ENCODE peak calls at places on chromosome 22, in nine cellular contexts. P, D, X, O, C, H, N, U and Z are unnamed samples.

GRCh38 chr22:19289475-19290161 is 1.9 kb downstream of the CLTCL1 start:
- DNase-seq in O (no peak), H (no peak), X (no peak), N (no peak), C (no peak), P (no peak), D (peak), U (no peak), Z (no peak)

GRCh38 chr22:23549198-23549595 is 30.9 kb downstream of the IGLL1 start:
- DNase-seq in X (no peak), H (peak), N (no peak), C (no peak), O (no peak), U (no peak), D (no peak), P (no peak), Z (no peak)

GRCh38 chr22:27620367-27621154 is 181.0 kb downstream of the MN1 start:
- DNase-seq in N (no peak), H (no peak), D (no peak), O (no peak), C (no peak), X (no peak), U (peak), P (no peak), Z (no peak)

GRCh38 chr22:37476389-37477329 is 9.5 kb downstream of the MFNG start:
- DNase-seq in H (no peak), P (no peak), O (no peak), N (no peak), U (no peak), C (no peak), X (no peak), D (no peak), Z (no peak)

GRCh38 chr22:37330200-37331033 is 48.1 kb downstream of the CYTH4 start:
- DNase-seq in D (peak), N (no peak), U (no peak), O (peak), H (no peak), P (peak), C (peak), X (no peak), Z (no peak)

GRCh38 chr22:29480512-29481264 is 670 bp downstream of the NEFH start:
- DNase-seq in N (peak), P (peak), X (no peak), U (no peak), O (peak), D (peak), C (peak), H (no peak), Z (no peak)

GRCh38 chr22:30435674-30436126 is 10.1 kb downstream of the MTFP1 start:
- DNase-seq in H (no peak), D (no peak), P (no peak), O (no peak), C (no peak), X (no peak), N (no peak), U (peak), Z (peak)

GRCh38 chr22:45376703-45377102 is 36.7 kb downstream of the SMC1B start:
- DNase-seq in N (no peak), P (no peak), X (no peak), H (no peak), O (no peak), D (no peak), U (no peak), C (no peak), Z (no peak)

GRCh38 chr22:32181043-32181442 is 21.9 kb upstream of the C22orf42 start:
- DNase-seq in N (no peak), D (no peak), C (no peak), P (no peak), X (no peak), H (no peak), O (no peak), U (no peak), Z (no peak)

GRCh38 chr22:46050916-46051614 is 74.1 kb upstream of the WNT7B start:
- DNase-seq in H (peak), O (no peak), C (no peak), D (no peak), N (peak), P (no peak), X (peak), U (no peak), Z (peak)

GRCh38 chr22:17891427-17892167 is 117.3 kb upstream of the BID start:
- DNase-seq in X (peak), O (peak), C (peak), P (peak), U (no peak), H (peak), D (no peak), N (peak), Z (no peak)

GRCh38 chr22:48700566-48701295 is 1126.9 kb downstream of the BRD1 start:
- DNase-seq in O (no peak), H (no peak), X (no peak), C (no peak), N (no peak), P (no peak), U (no peak), D (no peak), Z (peak)

GRCh38 chr22:50340157-50340879 is 2.8 kb upstream of the PPP6R2 start:
- DNase-seq in C (peak), X (no peak), O (peak), U (no peak), N (no peak), D (no peak), P (peak), H (no peak), Z (no peak)

GRCh38 chr22:37373451-37373850 is 53.8 kb downstream of the ELFN2 start:
- DNase-seq in C (no peak), D (no peak), U (no peak), X (no peak), P (no peak), N (no peak), H (no peak), O (no peak), Z (no peak)

GRCh38 chr22:39266398-39267030 is 21.7 kb upstream of the PDGFB start:
- DNase-seq in U (no peak), C (no peak), X (no peak), H (no peak), N (no peak), D (no peak), P (no peak), O (no peak), Z (no peak)

GRCh38 chr22:45984316-45984916 is 7.5 kb upstream of the WNT7B start:
- DNase-seq in C (no peak), N (no peak), D (no peak), H (no peak), O (no peak), P (no peak), X (no peak), U (no peak), Z (no peak)

GRCh38 chr22:37435970-37436603 is 8.8 kb upstream of the ELFN2 start:
- DNase-seq in N (no peak), D (no peak), P (no peak), O (peak), U (no peak), X (no peak), H (no peak), C (no peak), Z (no peak)

GRCh38 chr22:38240734-38241252 is 32.0 kb downstream of the TMEM184B start:
- DNase-seq in D (peak), X (no peak), U (no peak), H (no peak), O (peak), P (peak), C (peak), N (no peak), Z (no peak)

GRCh38 chr22:41862160-41862529 is 29.2 kb downstream of the SREBF2 start:
- DNase-seq in P (no peak), O (no peak), N (no peak), X (no peak), U (peak), C (no peak), H (no peak), D (peak), Z (no peak)

GRCh38 chr22:20298803-20299735 is 20.8 kb downstream of the DGCR6L start:
- DNase-seq in D (peak), N (peak), H (peak), O (peak), X (peak), C (peak), P (peak), U (peak), Z (no peak)

GRCh38 chr22:39206491-39206890 is 38.3 kb downstream of the PDGFB start:
- DNase-seq in C (no peak), O (no peak), U (no peak), N (no peak), H (peak), X (no peak), D (no peak), P (no peak), Z (peak)

GRCh38 chr22:19357270-19358105 is 66.0 kb upstream of the CLTCL1 start:
- DNase-seq in C (no peak), O (no peak), D (no peak), X (no peak), H (no peak), U (no peak), P (no peak), N (no peak), Z (no peak)

GRCh38 chr22:50626856-50627451 is 998 bp downstream of the ARSA start:
- DNase-seq in O (no peak), N (no peak), P (no peak), H (no peak), D (no peak), U (no peak), X (peak), C (no peak), Z (no peak)

GRCh38 chr22:39089928-39090327 is 7.1 kb upstream of the APOBEC3H start:
- DNase-seq in D (no peak), P (no peak), N (no peak), U (no peak), C (no peak), H (no peak), O (no peak), X (no peak), Z (no peak)

GRCh38 chr22:43956805-43957463 is 1.7 kb downstream of the SAMM50 start:
- DNase-seq in N (no peak), P (no peak), U (no peak), X (no peak), H (no peak), C (no peak), D (no peak), O (peak), Z (peak)

GRCh38 chr22:43956383-43956782 is 1.1 kb downstream of the SAMM50 start:
- DNase-seq in U (no peak), P (no peak), H (no peak), N (no peak), D (no peak), C (no peak), O (no peak), X (no peak), Z (no peak)

GRCh38 chr22:43953988-43954771 is 1.1 kb upstream of the SAMM50 start:
- DNase-seq in N (no peak), C (no peak), H (no peak), D (no peak), X (no peak), U (no peak), O (no peak), P (no peak), Z (peak)

GRCh38 chr22:43955883-43956286 is 643 bp downstream of the SAMM50 start:
- DNase-seq in P (no peak), N (no peak), C (no peak), U (peak), X (no peak), H (no peak), D (peak), O (peak), Z (peak)

GRCh38 chr22:43955040-43955882 is at the start of gene SAMM50:
- DNase-seq in P (peak), O (peak), C (peak), X (peak), U (peak), D (peak), N (peak), H (peak), Z (peak)
- TF ChIP-seq CTCF in P (no peak), O (no peak), C (no peak), X (no peak), U (no peak), D (peak), N (no peak), H (no peak), Z (peak)

GRCh38 chr22:24768537-24769374 is 5.8 kb downstream of the PIWIL3 start:
- DNase-seq in O (peak), U (no peak), H (no peak), D (peak), N (peak), C (peak), X (peak), P (peak), Z (no peak)
- TF ChIP-seq CTCF in O (peak), U (peak), H (peak), D (peak), N (peak), C (peak), X (peak), P (peak), Z (peak)

GRCh38 chr22:21657361-21658118 is 8.3 kb upstream of the PPIL2 start:
- DNase-seq in D (peak), N (peak), C (peak), U (peak), P (peak), X (peak), O (peak), H (peak), Z (no peak)
- TF ChIP-seq CTCF in D (no peak), N (peak), C (no peak), U (peak), P (peak), X (peak), O (peak), H (no peak), Z (peak)

GRCh38 chr22:47192106-47192650 is 429.7 kb downstream of the TBC1D22A start:
- DNase-seq in U (peak), H (peak), P (no peak), D (no peak), C (no peak), N (no peak), X (peak), O (no peak), Z (peak)
- TF ChIP-seq CTCF in U (no peak), H (no peak), P (no peak), D (no peak), C (no peak), N (no peak), X (no peak), O (no peak), Z (no peak)